ENCODE peak calls at places on chromosomes 4 and X, in eight cellular contexts. One of them, this sample, is unnamed.
A peak's percentile ranks its signal among the peaks of the same experiment; 100 is the strongest.

GRCh38 chr4:89509708-89510269 is 202.2 kb upstream of the GPRIN3 start:
- DNase-seq in lower leg skin: no peak
- DNase-seq in right lobe of liver: no peak
- DNase-seq in sigmoid colon: no peak
- DNase-seq in uterus: no peak
- DNase-seq in GM12891: peak; percentile 15
- DNase-seq in A549: no peak
- DNase-seq in body of pancreas: no peak
- DNase-seq in this sample: no peak

GRCh38 chrX:17601816-17602215 is 135.5 kb upstream of the SCML1 start:
- DNase-seq in body of pancreas: no peak
- DNase-seq in lower leg skin: no peak
- DNase-seq in sigmoid colon: no peak
- DNase-seq in right lobe of liver: no peak
- DNase-seq in GM12891: no peak
- DNase-seq in uterus: no peak
- DNase-seq in A549: no peak
- DNase-seq in this sample: no peak

GRCh38 chrX:84760560-84760959 is 243.1 kb upstream of the APOOL start:
- DNase-seq in sigmoid colon: no peak
- DNase-seq in lower leg skin: no peak
- DNase-seq in A549: no peak
- DNase-seq in body of pancreas: no peak
- DNase-seq in GM12891: no peak
- DNase-seq in uterus: no peak
- DNase-seq in right lobe of liver: no peak
- DNase-seq in this sample: no peak

GRCh38 chrX:9483376-9483775 is 18.5 kb downstream of the TBL1X start:
- DNase-seq in body of pancreas: no peak
- DNase-seq in lower leg skin: no peak
- DNase-seq in sigmoid colon: no peak
- DNase-seq in GM12891: no peak
- DNase-seq in uterus: no peak
- DNase-seq in right lobe of liver: no peak
- DNase-seq in A549: no peak
- DNase-seq in this sample: no peak

GRCh38 chr4:173135241-173135847 is 33.3 kb upstream of the GALNT7 start:
- DNase-seq in GM12891: no peak
- DNase-seq in sigmoid colon: no peak
- DNase-seq in lower leg skin: no peak
- DNase-seq in A549: peak; percentile 2
- DNase-seq in uterus: no peak
- DNase-seq in right lobe of liver: no peak
- DNase-seq in body of pancreas: no peak
- DNase-seq in this sample: no peak

GRCh38 chr4:186017801-186018200 is 51.2 kb upstream of the TLR3 start:
- DNase-seq in right lobe of liver: no peak
- DNase-seq in A549: no peak
- DNase-seq in lower leg skin: no peak
- DNase-seq in sigmoid colon: no peak
- DNase-seq in uterus: no peak
- DNase-seq in body of pancreas: no peak
- DNase-seq in GM12891: no peak
- DNase-seq in this sample: no peak

GRCh38 chrX:28584025-28584424 is 3.2 kb upstream of the IL1RAPL1 start:
- DNase-seq in A549: no peak
- DNase-seq in right lobe of liver: no peak
- DNase-seq in body of pancreas: no peak
- DNase-seq in GM12891: no peak
- DNase-seq in lower leg skin: no peak
- DNase-seq in uterus: no peak
- DNase-seq in sigmoid colon: no peak
- DNase-seq in this sample: no peak

GRCh38 chrX:10514891-10515290 is 105.5 kb downstream of the MID1 start:
- DNase-seq in uterus: no peak
- DNase-seq in sigmoid colon: no peak
- DNase-seq in A549: no peak
- DNase-seq in lower leg skin: no peak
- DNase-seq in GM12891: no peak
- DNase-seq in body of pancreas: no peak
- DNase-seq in right lobe of liver: no peak
- DNase-seq in this sample: no peak

GRCh38 chrX:153776611-153777045 is 4.2 kb upstream of the SRPK3 start:
- DNase-seq in GM12891: no peak
- DNase-seq in body of pancreas: no peak
- DNase-seq in A549: peak; percentile 31
- DNase-seq in uterus: no peak
- DNase-seq in sigmoid colon: peak; percentile 36
- DNase-seq in lower leg skin: no peak
- DNase-seq in right lobe of liver: no peak
- DNase-seq in this sample: no peak

GRCh38 chrX:13364230-13364629 is 44.4 kb upstream of the ATXN3L start:
- DNase-seq in lower leg skin: no peak
- DNase-seq in A549: no peak
- DNase-seq in GM12891: no peak
- DNase-seq in uterus: no peak
- DNase-seq in sigmoid colon: no peak
- DNase-seq in right lobe of liver: peak; percentile 50
- DNase-seq in body of pancreas: no peak
- DNase-seq in this sample: no peak

GRCh38 chr4:153257151-153257620 is 52.9 kb downstream of the TRIM2 start:
- DNase-seq in A549: no peak
- DNase-seq in lower leg skin: no peak
- DNase-seq in uterus: peak; percentile 51
- DNase-seq in sigmoid colon: no peak
- DNase-seq in right lobe of liver: no peak
- DNase-seq in body of pancreas: no peak
- DNase-seq in GM12891: no peak
- DNase-seq in this sample: peak; percentile 64

GRCh38 chrX:9257718-9258117 is 207.1 kb upstream of the TBL1X start:
- DNase-seq in uterus: no peak
- DNase-seq in body of pancreas: no peak
- DNase-seq in right lobe of liver: no peak
- DNase-seq in lower leg skin: no peak
- DNase-seq in A549: no peak
- DNase-seq in sigmoid colon: no peak
- DNase-seq in GM12891: no peak
- DNase-seq in this sample: no peak

GRCh38 chr4:62644372-62644771 is 1444.2 kb downstream of the ADGRL3 start:
- DNase-seq in uterus: no peak
- DNase-seq in A549: peak; percentile 21
- DNase-seq in sigmoid colon: no peak
- DNase-seq in GM12891: no peak
- DNase-seq in body of pancreas: no peak
- DNase-seq in right lobe of liver: no peak
- DNase-seq in lower leg skin: no peak
- DNase-seq in this sample: no peak

GRCh38 chrX:19776753-19777152 is 110.6 kb downstream of the SH3KBP1 start:
- DNase-seq in right lobe of liver: no peak
- DNase-seq in uterus: no peak
- DNase-seq in lower leg skin: no peak
- DNase-seq in sigmoid colon: no peak
- DNase-seq in A549: no peak
- DNase-seq in body of pancreas: no peak
- DNase-seq in GM12891: no peak
- DNase-seq in this sample: no peak

GRCh38 chrX:45852884-45853283 is 652.2 kb upstream of the DIPK2B start:
- DNase-seq in uterus: no peak
- DNase-seq in A549: no peak
- DNase-seq in body of pancreas: no peak
- DNase-seq in sigmoid colon: no peak
- DNase-seq in GM12891: no peak
- DNase-seq in lower leg skin: no peak
- DNase-seq in right lobe of liver: no peak
- DNase-seq in this sample: no peak

GRCh38 chr4:152708806-152709205 is 29.0 kb upstream of the TMEM154 start:
- DNase-seq in GM12891: no peak
- DNase-seq in lower leg skin: no peak
- DNase-seq in uterus: no peak
- DNase-seq in body of pancreas: no peak
- DNase-seq in right lobe of liver: no peak
- DNase-seq in sigmoid colon: no peak
- DNase-seq in A549: no peak
- DNase-seq in this sample: no peak

GRCh38 chr4:108849611-108850406 is 87.0 kb upstream of the ETNPPL start:
- DNase-seq in right lobe of liver: no peak
- DNase-seq in body of pancreas: no peak
- DNase-seq in uterus: no peak
- DNase-seq in sigmoid colon: no peak
- DNase-seq in GM12891: peak; percentile 2
- DNase-seq in lower leg skin: no peak
- DNase-seq in A549: no peak
- DNase-seq in this sample: no peak

GRCh38 chr4:22019676-22020075 is 71.1 kb upstream of the KCNIP4 start:
- DNase-seq in right lobe of liver: no peak
- DNase-seq in A549: no peak
- DNase-seq in lower leg skin: no peak
- DNase-seq in sigmoid colon: no peak
- DNase-seq in GM12891: no peak
- DNase-seq in body of pancreas: no peak
- DNase-seq in uterus: no peak
- DNase-seq in this sample: no peak

GRCh38 chr4:94516067-94516466 is 64.3 kb downstream of the PDLIM5 start:
- DNase-seq in body of pancreas: no peak
- DNase-seq in GM12891: no peak
- DNase-seq in A549: peak; percentile 63
- DNase-seq in uterus: no peak
- DNase-seq in lower leg skin: no peak
- DNase-seq in right lobe of liver: no peak
- DNase-seq in sigmoid colon: no peak
- DNase-seq in this sample: no peak

GRCh38 chr4:145012841-145013240 is 85.2 kb downstream of the ANAPC10 start:
- DNase-seq in body of pancreas: no peak
- DNase-seq in A549: peak; percentile 27
- DNase-seq in GM12891: no peak
- DNase-seq in lower leg skin: no peak
- DNase-seq in right lobe of liver: no peak
- DNase-seq in uterus: no peak
- DNase-seq in sigmoid colon: no peak
- DNase-seq in this sample: no peak

GRCh38 chr4:125011646-125012045 is 299.1 kb upstream of the ANKRD50 start:
- DNase-seq in body of pancreas: no peak
- DNase-seq in lower leg skin: no peak
- DNase-seq in A549: no peak
- DNase-seq in GM12891: no peak
- DNase-seq in right lobe of liver: no peak
- DNase-seq in sigmoid colon: no peak
- DNase-seq in uterus: no peak
- DNase-seq in this sample: no peak

GRCh38 chrX:150365953-150366911 is 3.1 kb downstream of the MAMLD1 start:
- DNase-seq in right lobe of liver: peak; percentile 52
- DNase-seq in sigmoid colon: peak; percentile 78
- DNase-seq in uterus: peak; percentile 75
- DNase-seq in A549: peak; percentile 36
- DNase-seq in lower leg skin: peak; percentile 93
- DNase-seq in GM12891: no peak
- DNase-seq in body of pancreas: peak; percentile 51
- DNase-seq in this sample: no peak

GRCh38 chr4:23819041-23819511 is 70.8 kb downstream of the PPARGC1A start:
- DNase-seq in right lobe of liver: no peak
- DNase-seq in body of pancreas: peak; percentile 11
- DNase-seq in sigmoid colon: no peak
- DNase-seq in GM12891: no peak
- DNase-seq in A549: no peak
- DNase-seq in lower leg skin: no peak
- DNase-seq in uterus: no peak
- DNase-seq in this sample: no peak

GRCh38 chr4:2468464-2469191 is at the start of gene RNF4:
- DNase-seq in uterus: peak; percentile 96
- DNase-seq in right lobe of liver: peak; percentile 98
- DNase-seq in GM12891: peak; percentile 96
- DNase-seq in sigmoid colon: peak; percentile 98
- DNase-seq in body of pancreas: peak; percentile 96
- DNase-seq in A549: peak; percentile 95
- DNase-seq in lower leg skin: peak; percentile 99
- DNase-seq in this sample: peak; percentile 94
- TF ChIP-seq POLR2A in uterus: peak; percentile 60
- TF ChIP-seq POLR2A in right lobe of liver: peak; percentile 68
- TF ChIP-seq POLR2A in GM12891: peak; percentile 84
- TF ChIP-seq POLR2A in sigmoid colon: no peak
- TF ChIP-seq POLR2A in body of pancreas: peak; percentile 85
- TF ChIP-seq POLR2A in A549: peak; percentile 57
- TF ChIP-seq POLR2A in lower leg skin: no peak
- TF ChIP-seq POLR2A in this sample: peak; percentile 52

GRCh38 chrX:54178100-54178940 is 4.7 kb downstream of the FAM120C start:
- DNase-seq in sigmoid colon: no peak
- DNase-seq in uterus: no peak
- DNase-seq in body of pancreas: no peak
- DNase-seq in lower leg skin: no peak
- DNase-seq in A549: peak; percentile 24
- DNase-seq in GM12891: no peak
- DNase-seq in right lobe of liver: no peak
- DNase-seq in this sample: no peak

GRCh38 chrX:54171091-54171490 is 12.0 kb downstream of the FAM120C start:
- DNase-seq in GM12891: no peak
- DNase-seq in uterus: no peak
- DNase-seq in sigmoid colon: no peak
- DNase-seq in lower leg skin: no peak
- DNase-seq in body of pancreas: no peak
- DNase-seq in right lobe of liver: no peak
- DNase-seq in A549: no peak
- DNase-seq in this sample: no peak

GRCh38 chrX:54171527-54171926 is 11.5 kb downstream of the FAM120C start:
- DNase-seq in body of pancreas: no peak
- DNase-seq in sigmoid colon: no peak
- DNase-seq in A549: no peak
- DNase-seq in GM12891: no peak
- DNase-seq in right lobe of liver: no peak
- DNase-seq in lower leg skin: no peak
- DNase-seq in uterus: no peak
- DNase-seq in this sample: no peak

GRCh38 chrX:54172455-54172854 is 10.6 kb downstream of the FAM120C start:
- DNase-seq in A549: no peak
- DNase-seq in uterus: no peak
- DNase-seq in lower leg skin: no peak
- DNase-seq in sigmoid colon: no peak
- DNase-seq in GM12891: no peak
- DNase-seq in right lobe of liver: no peak
- DNase-seq in body of pancreas: no peak
- DNase-seq in this sample: no peak

GRCh38 chrX:54173791-54174190 is 9.3 kb downstream of the FAM120C start:
- DNase-seq in lower leg skin: no peak
- DNase-seq in sigmoid colon: no peak
- DNase-seq in uterus: no peak
- DNase-seq in GM12891: no peak
- DNase-seq in body of pancreas: no peak
- DNase-seq in right lobe of liver: no peak
- DNase-seq in A549: no peak
- DNase-seq in this sample: no peak
- TF ChIP-seq POLR2A in lower leg skin: no peak
- TF ChIP-seq POLR2A in sigmoid colon: no peak
- TF ChIP-seq POLR2A in uterus: no peak
- TF ChIP-seq POLR2A in GM12891: no peak
- TF ChIP-seq POLR2A in body of pancreas: no peak
- TF ChIP-seq POLR2A in right lobe of liver: no peak
- TF ChIP-seq POLR2A in A549: no peak
- TF ChIP-seq POLR2A in this sample: no peak

GRCh38 chr4:13919021-13919441 is 291.5 kb upstream of the BOD1L1 start:
- DNase-seq in A549: no peak
- DNase-seq in GM12891: no peak
- DNase-seq in sigmoid colon: peak; percentile 76
- DNase-seq in uterus: peak; percentile 33
- DNase-seq in body of pancreas: no peak
- DNase-seq in right lobe of liver: no peak
- DNase-seq in lower leg skin: no peak
- DNase-seq in this sample: no peak
- TF ChIP-seq POLR2A in A549: no peak
- TF ChIP-seq POLR2A in GM12891: no peak
- TF ChIP-seq POLR2A in sigmoid colon: no peak
- TF ChIP-seq POLR2A in uterus: no peak
- TF ChIP-seq POLR2A in body of pancreas: no peak
- TF ChIP-seq POLR2A in right lobe of liver: no peak
- TF ChIP-seq POLR2A in lower leg skin: no peak
- TF ChIP-seq POLR2A in this sample: no peak

GRCh38 chr4:184014301-184014700 is 109.2 kb downstream of the STOX2 start:
- DNase-seq in lower leg skin: no peak
- DNase-seq in A549: no peak
- DNase-seq in GM12891: no peak
- DNase-seq in body of pancreas: no peak
- DNase-seq in uterus: no peak
- DNase-seq in sigmoid colon: no peak
- DNase-seq in right lobe of liver: no peak
- DNase-seq in this sample: no peak
- TF ChIP-seq POLR2A in lower leg skin: no peak
- TF ChIP-seq POLR2A in A549: no peak
- TF ChIP-seq POLR2A in GM12891: no peak
- TF ChIP-seq POLR2A in body of pancreas: no peak
- TF ChIP-seq POLR2A in uterus: no peak
- TF ChIP-seq POLR2A in sigmoid colon: no peak
- TF ChIP-seq POLR2A in right lobe of liver: no peak
- TF ChIP-seq POLR2A in this sample: no peak